ENCODE peak calls at places on chromosomes 16 and 17, in eight cellular contexts. P is OCI-LY7, C is kidney, N is uterus, S is K562, O is tibial artery, T is PC-3, U is neural progenitor cell. E is an unnamed sample.

GRCh38 chr16:56262148-56262878 is 71.0 kb downstream of the GNAO1 start:
- DNase-seq in P (no peak), C (no peak), N (no peak), S (peak), O (no peak), T (peak), U (no peak), E (peak)

GRCh38 chr17:80458016-80458415 is 18.4 kb downstream of the NPTX1 start:
- DNase-seq in P (no peak), C (no peak), N (no peak), S (no peak), O (no peak), T (no peak), U (no peak), E (no peak)

GRCh38 chr16:46918905-46919792 is 35.0 kb downstream of the GPT2 start:
- DNase-seq in P (peak), C (no peak), N (no peak), S (peak), O (no peak), T (no peak), U (peak), E (no peak)

GRCh38 chr17:63929860-63930766 is 2.0 kb downstream of the CD79B start:
- DNase-seq in P (peak), C (peak), N (no peak), S (no peak), O (peak), T (no peak), U (no peak), E (no peak)

GRCh38 chr16:2761886-2762583 is 9.6 kb downstream of the SRRM2 start:
- DNase-seq in P (no peak), C (peak), N (no peak), S (no peak), O (no peak), T (no peak), U (no peak), E (no peak)

GRCh38 chr17:64118452-64118979 is 11.4 kb downstream of the ERN1 start:
- DNase-seq in P (no peak), C (no peak), N (peak), S (peak), O (peak), T (no peak), U (no peak), E (no peak)

GRCh38 chr17:83175551-83176271 is 96.3 kb downstream of the METRNL start:
- DNase-seq in P (no peak), C (no peak), N (no peak), S (no peak), O (no peak), T (no peak), U (no peak), E (no peak)

GRCh38 chr17:32914181-32914580 is 13.8 kb upstream of the TMEM98 start:
- DNase-seq in P (no peak), C (no peak), N (no peak), S (no peak), O (no peak), T (no peak), U (no peak), E (no peak)

GRCh38 chr16:87206646-87207451 is 110.3 kb downstream of the C16orf95 start:
- DNase-seq in P (no peak), C (no peak), N (no peak), S (no peak), O (peak), T (peak), U (no peak), E (no peak)

GRCh38 chr16:85080923-85081498 is 31.3 kb downstream of the CIBAR2 start:
- DNase-seq in P (no peak), C (peak), N (no peak), S (no peak), O (no peak), T (no peak), U (peak), E (no peak)

GRCh38 chr17:61403846-61404701 is 4.4 kb downstream of the TBX2 start:
- DNase-seq in P (no peak), C (peak), N (no peak), S (no peak), O (no peak), T (no peak), U (peak), E (no peak)

GRCh38 chr16:12462690-12463646 is 340.7 kb downstream of the CPPED1 start:
- DNase-seq in P (no peak), C (no peak), N (no peak), S (no peak), O (no peak), T (no peak), U (no peak), E (no peak)

GRCh38 chr16:66926171-66926570 is 836 bp upstream of the RRAD start:
- DNase-seq in P (no peak), C (peak), N (no peak), S (no peak), O (peak), T (no peak), U (no peak), E (peak)

GRCh38 chr16:66923247-66923851 is 2.0 kb downstream of the RRAD start:
- DNase-seq in P (no peak), C (no peak), N (peak), S (no peak), O (peak), T (no peak), U (no peak), E (peak)

GRCh38 chr16:66923866-66924265 is 1.5 kb downstream of the RRAD start:
- DNase-seq in P (no peak), C (no peak), N (no peak), S (no peak), O (no peak), T (no peak), U (no peak), E (no peak)

GRCh38 chr16:66925322-66925840 is at the start of gene RRAD:
- DNase-seq in P (no peak), C (peak), N (peak), S (peak), O (peak), T (no peak), U (peak), E (peak)

DNA sequence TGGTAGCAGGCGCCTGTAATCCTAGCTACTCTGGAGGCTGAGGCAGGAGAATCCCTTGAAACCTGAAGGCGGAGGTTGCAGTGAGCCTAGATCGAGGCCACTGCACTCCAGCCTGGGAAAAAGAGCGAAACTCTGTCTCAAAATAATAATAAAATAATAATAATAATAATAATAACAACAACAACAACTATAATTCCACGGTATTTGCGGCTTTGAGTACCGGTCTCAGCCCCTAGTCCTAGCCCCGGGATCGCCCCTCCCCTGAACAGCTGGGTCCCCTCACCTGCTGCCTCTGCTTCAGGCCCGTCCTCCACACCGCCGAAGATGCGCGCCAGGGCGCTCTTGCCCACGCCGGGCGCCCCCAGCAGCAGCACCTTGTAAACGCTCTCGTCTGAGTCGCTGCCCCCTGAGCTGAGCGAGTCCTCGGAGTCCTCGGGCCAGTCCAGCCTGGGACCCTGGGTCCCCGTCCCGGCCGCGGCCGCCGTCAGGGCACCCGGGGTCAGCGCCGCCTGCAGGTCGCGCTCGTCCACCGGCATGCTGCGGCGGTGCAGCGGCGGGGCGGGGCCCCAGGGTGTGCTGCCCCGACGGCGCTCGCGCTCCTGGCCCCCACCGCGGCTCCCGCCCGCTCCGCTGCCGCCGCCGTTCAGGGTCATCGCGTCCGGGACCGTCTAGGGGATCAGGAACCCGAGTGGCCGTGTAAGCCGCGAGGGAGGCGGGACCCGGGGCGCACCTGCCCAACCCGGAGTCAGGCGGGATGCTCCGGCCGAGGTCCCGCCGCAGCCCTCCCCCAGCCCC is 611 bp downstream of the RRAD start:
- DNase-seq in P (no peak), C (no peak), N (no peak), S (peak), O (no peak), T (peak), U (peak), E (no peak)
- TF ChIP-seq CTCF in P (no peak), C (peak), N (peak), S (peak), O (peak), T (peak), U (peak), E (peak)

GRCh38 chr16:35746281-35746962 is 2287.0 kb downstream of the TP53TG3F start:
- DNase-seq in P (no peak), C (no peak), N (no peak), S (no peak), O (no peak), T (no peak), U (no peak), E (peak)

GRCh38 chr16:35744716-35745115 is 2285.3 kb downstream of the TP53TG3F start:
- DNase-seq in P (no peak), C (no peak), N (no peak), S (no peak), O (no peak), T (peak), U (no peak), E (no peak)

GRCh38 chr16:35745821-35746248 is 2286.4 kb downstream of the TP53TG3F start:
- DNase-seq in P (no peak), C (peak), N (no peak), S (no peak), O (no peak), T (no peak), U (no peak), E (no peak)

GRCh38 chr16:35744084-35744483 is 2284.7 kb downstream of the TP53TG3F start:
- DNase-seq in P (no peak), C (no peak), N (no peak), S (no peak), O (no peak), T (no peak), U (no peak), E (no peak)

DNA sequence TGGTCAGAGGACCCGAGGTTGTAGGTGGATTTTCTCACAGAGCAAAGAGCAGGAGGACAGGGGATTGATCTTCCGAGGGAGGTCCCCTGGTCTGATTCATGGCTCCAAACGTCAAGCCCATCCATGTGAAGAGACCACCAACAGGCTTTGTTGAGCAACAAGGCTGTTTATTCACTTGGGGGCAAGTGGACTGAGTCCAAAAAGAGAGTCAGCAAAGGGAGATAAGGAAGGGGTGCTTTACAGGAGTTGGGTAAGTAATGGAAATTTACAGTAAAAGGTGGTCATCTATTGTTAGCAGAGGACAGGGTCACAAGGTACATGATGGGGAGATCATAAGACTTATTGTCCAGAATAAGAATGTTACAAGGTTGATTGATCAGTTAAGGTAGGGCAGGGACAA is 2285.8 kb downstream of the TP53TG3F start:
- DNase-seq in P (no peak), C (no peak), N (no peak), S (no peak), O (no peak), T (no peak), U (no peak), E (no peak)
- H3K27ac ChIP-seq in P (no peak), C (no peak), N (no peak), S (no peak), O (no peak), T (no peak), U (no peak), E (no peak)

GRCh38 chr17:40936437-40936971 is 942 bp downstream of the KRT23 start:
- DNase-seq in P (no peak), C (no peak), N (no peak), S (no peak), O (no peak), T (no peak), U (no peak), E (no peak)
- H3K4me3 ChIP-seq in P (no peak), C (no peak), N (no peak), S (no peak), O (no peak), T (no peak), U (no peak), E (no peak)

DNA sequence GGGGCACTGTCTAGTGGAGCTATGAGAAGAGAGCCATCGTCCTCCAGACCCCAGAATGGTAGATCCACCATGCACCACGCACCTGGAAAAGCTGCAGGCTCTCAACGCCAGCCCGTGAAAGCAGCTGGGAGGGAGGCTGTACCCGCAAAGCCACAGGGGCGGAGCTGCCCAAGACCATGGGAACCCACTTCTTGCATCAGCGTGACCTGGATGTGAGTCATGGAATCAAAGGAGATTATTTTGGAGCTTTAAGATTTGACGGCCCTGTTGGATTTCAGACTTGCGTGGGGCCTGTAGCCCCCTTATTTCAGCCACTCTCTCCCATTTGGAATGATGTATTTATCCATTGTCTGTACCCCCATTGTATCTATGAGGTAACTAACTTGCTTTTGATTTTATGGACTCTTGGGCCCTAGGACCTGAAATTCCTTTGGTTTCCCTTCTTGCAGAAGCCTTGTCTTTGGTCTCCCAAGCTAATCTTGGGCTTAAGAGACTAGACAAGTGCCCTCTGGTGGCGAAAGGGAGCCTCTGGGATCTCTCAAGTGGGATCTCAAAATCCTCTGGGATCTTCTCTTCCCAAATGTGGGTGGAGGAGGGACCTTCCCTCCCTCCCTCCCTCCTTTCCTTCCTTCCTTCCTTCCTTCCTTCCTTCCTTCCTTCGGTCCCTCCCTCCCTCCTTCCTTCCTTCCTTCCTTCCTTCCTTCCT is 58.2 kb upstream of the HAPSTR1 start:
- DNase-seq in P (peak), C (no peak), N (no peak), S (peak), O (peak), T (peak), U (peak), E (no peak)
- TF ChIP-seq CTCF in P (peak), C (peak), N (no peak), S (peak), O (peak), T (peak), U (peak), E (peak)

DNA sequence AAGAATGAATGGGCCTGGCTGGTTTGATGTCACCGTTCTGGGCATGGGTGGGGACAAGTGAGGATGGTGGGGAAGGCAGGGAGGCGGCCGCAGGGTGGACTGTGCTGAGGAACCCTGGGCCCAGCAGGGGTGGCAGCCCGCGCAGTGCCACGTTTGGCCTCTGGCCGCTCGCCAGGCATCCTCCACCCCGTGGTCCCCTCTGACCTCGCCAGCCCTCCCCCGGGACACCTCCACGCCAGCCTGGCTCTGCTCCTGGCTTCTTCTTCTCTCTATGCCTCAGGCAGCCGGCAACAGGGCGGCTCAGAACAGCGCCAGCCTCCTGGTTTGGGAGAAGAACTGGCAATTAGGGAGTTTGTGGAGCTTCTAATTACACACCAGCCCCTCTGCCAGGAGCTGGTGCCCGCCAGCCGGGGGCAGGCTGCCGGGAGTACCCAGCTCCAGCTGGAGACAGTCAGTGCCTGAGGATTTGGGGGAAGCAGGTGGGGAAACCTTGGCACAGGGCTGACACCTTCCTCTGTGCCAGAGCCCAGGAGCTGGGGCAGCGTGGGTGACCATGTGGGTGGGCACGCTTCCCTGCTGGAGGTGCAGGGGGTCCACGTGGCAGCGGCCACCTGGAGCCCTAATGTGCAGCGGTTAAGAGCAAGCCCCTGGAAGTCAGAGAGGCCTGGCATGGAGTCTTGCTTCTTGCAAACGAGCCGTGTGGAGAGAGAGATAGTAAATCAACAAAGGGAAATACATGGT is 6.4 kb upstream of the SERPINF1 start:
- DNase-seq in P (no peak), C (no peak), N (no peak), S (no peak), O (no peak), T (no peak), U (no peak), E (no peak)
- H3K27ac ChIP-seq in P (no peak), C (no peak), N (peak), S (no peak), O (no peak), T (no peak), U (no peak), E (no peak)

GRCh38 chr16:4052096-4052495 is 64.1 kb downstream of the ADCY9 start:
- DNase-seq in P (no peak), C (no peak), N (no peak), S (no peak), O (no peak), T (no peak), U (no peak), E (no peak)

GRCh38 chr16:4052801-4053662 is 63.2 kb downstream of the ADCY9 start:
- DNase-seq in P (no peak), C (no peak), N (no peak), S (no peak), O (peak), T (peak), U (no peak), E (no peak)

GRCh38 chr16:4051591-4051990 is 64.7 kb downstream of the ADCY9 start:
- DNase-seq in P (no peak), C (no peak), N (no peak), S (no peak), O (no peak), T (no peak), U (no peak), E (no peak)

GRCh38 chr16:4055748-4056147 is 60.5 kb downstream of the ADCY9 start:
- DNase-seq in P (no peak), C (no peak), N (no peak), S (no peak), O (no peak), T (no peak), U (no peak), E (no peak)

GRCh38 chr16:4053663-4054479 is 62.4 kb downstream of the ADCY9 start:
- DNase-seq in P (no peak), C (no peak), N (peak), S (no peak), O (peak), T (peak), U (no peak), E (peak)
- H3K4me3 ChIP-seq in P (no peak), C (no peak), N (no peak), S (no peak), O (peak), T (peak), U (no peak), E (peak)

E was measured in coronary artery.